ENCODE peak calls at places on chromosomes 13 and 19, in four cellular contexts. G, M, W and A are unnamed samples.

GRCh38 chr19:42288411-42288810 is 13.5 kb upstream of the PRR19 start:
- DNase-seq in W (no peak), M (no peak), G (no peak), A (no peak)

GRCh38 chr19:50042363-50043024 is 16.7 kb downstream of the ZNF473 start:
- DNase-seq in W (no peak), G (no peak), M (no peak), A (no peak)

GRCh38 chr13:25217023-25217909 is 45.2 kb upstream of the AMER2 start:
- DNase-seq in W (peak), G (no peak), M (no peak), A (peak)

GRCh38 chr13:58313219-58313618 is 681.7 kb downstream of the PCDH17 start:
- DNase-seq in G (no peak), M (no peak), W (no peak), A (no peak)

GRCh38 chr13:48235100-48235813 is 2.3 kb downstream of the ITM2B start:
- DNase-seq in G (peak), M (no peak), W (peak), A (peak)

GRCh38 chr19:592101-592500 is 2.4 kb downstream of the HCN2 start:
- DNase-seq in W (no peak), M (no peak), G (no peak), A (no peak)

GRCh38 chr13:53010374-53011105 is 18.1 kb upstream of the OLFM4 start:
- DNase-seq in W (no peak), M (no peak), G (no peak), A (no peak)

GRCh38 chr19:58434217-58434616 is 5.7 kb downstream of the ZNF132 start:
- DNase-seq in M (no peak), W (no peak), G (no peak), A (peak)

GRCh38 chr13:94419304-94419943 is 60.1 kb downstream of the DCT start:
- DNase-seq in W (peak), M (no peak), G (no peak), A (peak)

GRCh38 chr19:28351761-28352160 is 861.2 kb downstream of the UQCRFS1 start:
- DNase-seq in W (no peak), M (no peak), G (no peak), A (no peak)

GRCh38 chr19:35270381-35270811 is 1.6 kb downstream of the USF2 start:
- DNase-seq in G (no peak), W (no peak), M (no peak), A (no peak)

GRCh38 chr19:16382775-16383543 is 58.3 kb downstream of the KLF2 start:
- DNase-seq in G (peak), M (peak), W (peak), A (peak)

GRCh38 chr13:105063676-105064075 is 1471.8 kb downstream of the EFNB2 start:
- DNase-seq in G (no peak), M (no peak), W (no peak), A (peak)

GRCh38 chr13:112723771-112724170 is 33.9 kb downstream of the ATP11A start:
- DNase-seq in G (no peak), W (no peak), M (no peak), A (no peak)

GRCh38 chr13:26502826-26503225 is 54.7 kb upstream of the WASF3 start:
- DNase-seq in M (no peak), W (peak), G (peak), A (peak)

GRCh38 chr19:7337380-7338194 is 11.2 kb upstream of the ARHGEF18 start:
- DNase-seq in W (no peak), G (no peak), M (no peak), A (no peak)

GRCh38 chr19:1447944-1448343 is 2.0 kb upstream of the APC2 start:
- DNase-seq in G (no peak), M (no peak), W (no peak), A (no peak)

GRCh38 chr19:19385900-19386339 is 19.6 kb upstream of the GATAD2A start:
- DNase-seq in M (no peak), W (no peak), G (peak), A (no peak)

GRCh38 chr13:24618219-24618955 is 61.8 kb upstream of the ATP12A start:
- DNase-seq in W (no peak), M (no peak), G (no peak), A (no peak)

GRCh38 chr19:1064661-1065605 is 2.0 kb upstream of the ARHGAP45 start:
- DNase-seq in W (peak), M (no peak), G (peak), A (peak)

GRCh38 chr13:110047511-110047910 is 259.4 kb downstream of the COL4A1 start:
- DNase-seq in W (peak), M (no peak), G (no peak), A (peak)

GRCh38 chr13:91701975-91702374 is 303.6 kb downstream of the GPC5 start:
- DNase-seq in G (no peak), W (no peak), M (no peak), A (no peak)

GRCh38 chr13:45352031-45352430 is 11.0 kb upstream of the TPT1 start:
- DNase-seq in G (no peak), W (no peak), M (no peak), A (no peak)

GRCh38 chr13:86810385-86810784 is 860.8 kb upstream of the SLITRK5 start:
- DNase-seq in M (no peak), G (no peak), W (no peak), A (no peak)

GRCh38 chr13:37709318-37709717 is 110.8 kb upstream of the POSTN start:
- DNase-seq in M (no peak), W (no peak), G (no peak), A (no peak)

DNA sequence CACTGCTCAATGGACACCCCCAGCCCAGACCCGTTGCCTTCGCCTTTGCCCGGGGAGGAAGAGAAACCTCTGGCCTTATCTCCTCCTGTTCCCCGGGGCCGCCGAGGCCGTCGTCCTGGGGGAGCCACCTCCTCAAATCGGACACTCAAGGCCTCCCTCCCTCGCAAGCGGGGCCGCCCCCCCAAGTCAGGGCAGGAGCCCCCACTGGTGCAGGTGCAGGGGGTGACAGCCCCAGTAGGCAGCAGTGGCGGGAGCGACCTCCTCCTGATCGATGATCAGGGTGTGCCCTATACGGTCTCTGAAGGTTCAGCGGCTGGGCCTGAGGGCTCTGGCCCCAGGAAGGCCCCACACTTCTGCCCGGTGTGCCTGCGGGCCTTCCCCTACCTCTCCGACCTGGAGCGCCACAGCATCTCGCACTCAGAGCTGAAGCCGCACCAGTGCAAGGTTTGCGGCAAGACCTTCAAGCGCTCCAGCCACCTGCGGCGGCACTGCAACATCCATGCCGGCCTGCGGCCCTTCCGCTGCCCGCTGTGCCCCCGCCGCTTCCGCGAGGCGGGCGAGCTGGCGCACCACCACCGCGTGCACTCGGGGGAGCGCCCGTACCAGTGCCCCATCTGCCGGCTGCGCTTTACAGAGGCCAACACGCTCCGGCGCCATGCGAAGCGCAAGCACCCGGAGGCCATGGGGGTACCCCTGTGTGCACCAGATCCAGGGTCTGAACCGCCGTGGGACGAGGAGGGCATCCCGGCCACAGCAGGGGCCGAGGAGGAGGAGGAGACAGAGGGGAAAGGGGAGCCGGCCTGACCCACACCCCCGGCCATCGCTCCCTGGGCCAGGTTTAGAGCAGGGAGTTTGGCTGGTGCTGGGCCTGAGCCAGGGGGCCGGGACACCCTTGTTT is 2.3 kb downstream of the ZNF524 start:
- DNase-seq in G (no peak), W (no peak), M (no peak), A (no peak)
- H3K4ac ChIP-seq in G (no peak), W (peak), M (peak), A (no peak)

GRCh38 chr19:38684862-38685665 is 37.6 kb downstream of the ACTN4 start:
- DNase-seq in G (no peak), M (no peak), W (no peak), A (no peak)
- H3K4ac ChIP-seq in G (peak), M (no peak), W (peak), A (peak)

GRCh38 chr13:44101347-44102083 is 221.8 kb downstream of the LACC1 start:
- DNase-seq in G (no peak), W (no peak), M (no peak), A (no peak)

GRCh38 chr13:44103721-44104490 is 224.2 kb downstream of the LACC1 start:
- DNase-seq in M (no peak), W (no peak), G (no peak), A (no peak)

GRCh38 chr13:44096906-44097305 is 217.2 kb downstream of the LACC1 start:
- DNase-seq in M (no peak), G (no peak), W (no peak), A (no peak)

GRCh38 chr13:44093607-44094583 is 214.2 kb downstream of the LACC1 start:
- DNase-seq in G (no peak), M (no peak), W (peak), A (no peak)

DNA sequence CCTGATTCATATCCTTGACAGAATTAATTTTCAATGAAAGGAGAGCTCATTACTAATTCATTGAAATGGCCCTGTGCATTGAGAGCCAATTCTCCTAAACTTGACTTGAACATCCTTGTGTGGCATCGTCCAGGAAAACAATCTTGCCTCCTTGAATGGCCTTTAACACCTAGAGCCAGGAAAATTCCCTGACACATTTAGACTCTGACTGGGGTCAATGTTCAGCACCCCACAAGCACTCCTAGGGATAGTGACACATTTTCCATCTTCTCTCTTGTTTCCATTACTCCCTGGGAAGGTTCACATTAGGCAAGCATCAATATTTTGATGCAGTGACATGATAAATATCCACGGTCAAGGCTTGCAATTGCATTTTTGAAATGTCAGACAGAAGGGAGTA is 218.9 kb downstream of the LACC1 start:
- DNase-seq in M (no peak), G (no peak), W (no peak), A (no peak)
- H3K4ac ChIP-seq in M (no peak), G (no peak), W (no peak), A (no peak)

GRCh38 chr13:34567558-34567957 is 374.5 kb upstream of the NBEA start:
- DNase-seq in G (no peak), W (no peak), M (no peak), A (no peak)
- H3K4ac ChIP-seq in G (no peak), W (no peak), M (no peak), A (no peak)

DNA sequence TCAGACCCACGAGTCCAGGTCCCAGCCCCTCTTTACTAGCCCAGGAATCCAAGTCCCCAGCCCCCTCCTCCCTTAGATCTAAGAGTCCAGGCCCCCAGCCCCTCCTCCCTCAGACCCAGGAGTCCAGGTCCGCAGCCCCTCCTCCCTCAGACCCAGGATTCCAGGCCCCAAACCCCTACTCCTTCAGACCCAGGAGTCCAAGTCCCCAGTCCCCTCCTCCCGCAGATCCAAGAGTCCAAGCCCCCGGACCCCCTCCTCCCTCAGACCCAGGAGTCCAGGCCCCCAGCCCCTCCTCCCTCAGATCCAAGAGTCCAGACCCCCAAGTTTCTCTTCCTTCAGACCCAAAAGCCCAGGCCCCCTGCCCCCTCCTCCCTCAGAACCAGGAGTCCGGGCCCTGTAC is 11.5 kb downstream of the SPACA6 start:
- DNase-seq in M (no peak), W (no peak), G (no peak), A (no peak)
- H3K4ac ChIP-seq in M (no peak), W (peak), G (no peak), A (peak)

GRCh38 chr19:57363734-57364181 is 407 bp downstream of the TRAPPC2B start:
- DNase-seq in W (peak), M (no peak), G (no peak), A (peak)
- H3K4ac ChIP-seq in W (no peak), M (no peak), G (no peak), A (peak)

GRCh38 chr19:2537544-2537943 is 61.6 kb downstream of the GADD45B start:
- DNase-seq in G (no peak), W (no peak), M (no peak), A (no peak)

GRCh38 chr19:2534374-2535050 is 58.6 kb downstream of the GADD45B start:
- DNase-seq in G (peak), M (no peak), W (no peak), A (no peak)

GRCh38 chr19:2533686-2534085 is 57.8 kb downstream of the GADD45B start:
- DNase-seq in G (no peak), W (no peak), M (no peak), A (no peak)

GRCh38 chr19:2538096-2538757 is 62.3 kb downstream of the GADD45B start:
- DNase-seq in M (no peak), G (no peak), W (no peak), A (no peak)

DNA sequence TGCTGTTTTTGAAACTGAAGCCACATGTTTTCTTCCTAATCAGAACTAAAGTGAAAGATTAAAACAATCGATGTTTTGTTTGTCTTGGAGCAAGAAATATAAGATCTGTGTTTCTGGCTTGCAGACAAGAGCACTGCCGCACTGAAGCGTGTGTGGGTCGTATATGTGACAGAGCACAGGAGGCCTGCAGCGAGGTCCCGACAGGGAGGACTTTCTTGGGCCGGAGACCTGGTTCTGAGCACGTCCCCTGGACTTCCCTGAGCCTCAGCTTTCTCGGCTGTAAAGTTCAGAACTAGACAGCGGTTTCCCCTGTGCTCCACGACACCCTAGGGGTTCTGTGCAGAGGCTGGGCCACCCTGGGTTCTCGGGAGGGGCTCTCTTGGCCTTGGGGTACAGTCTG is 60.5 kb downstream of the GADD45B start:
- DNase-seq in W (no peak), M (no peak), G (no peak), A (no peak)
- H3K4ac ChIP-seq in W (no peak), M (no peak), G (no peak), A (peak)

DNA sequence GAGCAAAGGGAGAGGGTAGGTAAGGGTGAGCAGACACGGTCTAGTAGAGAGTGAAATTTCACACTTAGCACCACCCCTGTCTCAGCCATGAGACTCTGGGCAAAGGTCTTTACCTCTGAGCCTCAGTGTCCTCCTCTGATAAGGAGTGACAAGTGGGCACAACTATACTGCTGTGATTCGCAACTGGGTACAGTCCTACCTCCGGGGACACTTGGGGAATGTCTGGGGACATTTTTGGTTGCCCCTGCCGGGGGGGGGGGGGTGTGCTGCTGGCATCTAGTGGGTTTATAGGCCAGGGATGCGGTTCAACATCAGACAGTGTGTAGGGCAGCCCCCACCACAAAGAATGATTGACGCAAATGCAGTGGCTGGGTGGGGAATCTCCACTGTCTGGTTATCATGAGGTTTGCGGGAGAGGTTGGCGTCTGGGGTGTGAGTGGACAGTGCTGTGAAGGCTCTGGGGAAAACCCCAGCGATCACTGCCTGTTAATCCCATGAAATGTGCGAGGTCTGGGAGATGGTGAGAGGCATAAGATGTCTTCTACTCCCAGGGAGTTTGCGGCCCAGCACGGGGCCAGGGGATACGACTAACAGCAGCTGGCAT is 4.3 kb downstream of the NACC1 start:
- DNase-seq in M (no peak), G (no peak), W (no peak), A (no peak)
- H3K4ac ChIP-seq in M (no peak), G (no peak), W (peak), A (no peak)